ENCODE peak calls at places on chromosomes 4 and X, in ten cellular contexts. W, B, Q, S, O, J, E, P, X and L are unnamed samples.

GRCh38 chr4:675980-676870 is 1.9 kb downstream of the MYL5 start:
- DNase-seq in B (no peak), J (no peak), S (no peak), P (no peak), E (no peak), X (no peak), O (no peak), Q (no peak), W (no peak), L (peak; percentile 35)

GRCh38 chrX:41275661-41276609 is 58.0 kb upstream of the DDX3X start:
- DNase-seq in Q (peak; percentile 92), B (peak; percentile 38), P (peak; percentile 47), O (peak; percentile 56), W (peak; percentile 68), J (peak; percentile 66), X (peak; percentile 32), E (no peak), S (no peak), L (peak; percentile 52)

GRCh38 chr4:164956766-164957643 is 20.5 kb downstream of the TRIM61 start:
- DNase-seq in P (peak; percentile 82), Q (peak; percentile 72), W (peak; percentile 83), E (peak; percentile 57), S (peak; percentile 45), J (peak; percentile 71), B (peak; percentile 54), O (peak; percentile 31), X (peak; percentile 82), L (peak; percentile 83)

GRCh38 chr4:187103351-187103750 is 379.7 kb upstream of the FAT1 start:
- DNase-seq in P (no peak), S (no peak), Q (no peak), W (no peak), X (no peak), O (no peak), B (no peak), J (no peak), E (peak; percentile 1), L (peak; percentile 18)

GRCh38 chr4:134773497-134774000 is 572.0 kb upstream of the PABPC4L start:
- DNase-seq in S (no peak), J (no peak), B (no peak), O (no peak), X (no peak), P (no peak), Q (no peak), E (no peak), W (no peak), L (peak; percentile 39)

GRCh38 chrX:153592966-153593688 is 5.8 kb downstream of the CCNQ start:
- DNase-seq in J (no peak), B (no peak), Q (no peak), X (no peak), S (no peak), W (no peak), P (no peak), O (no peak), E (no peak), L (peak; percentile 23)

GRCh38 chr4:41394362-41394960 is 137.7 kb downstream of the UCHL1 start:
- DNase-seq in O (no peak), Q (no peak), S (no peak), B (no peak), W (peak; percentile 16), J (no peak), X (no peak), P (no peak), E (peak; percentile 41), L (no peak)

GRCh38 chr4:61739899-61740298 is 539.8 kb downstream of the ADGRL3 start:
- DNase-seq in X (no peak), S (no peak), J (no peak), P (no peak), B (no peak), Q (no peak), E (no peak), O (no peak), W (no peak), L (no peak)

GRCh38 chr4:123505457-123506310 is 109.1 kb downstream of the SPRY1 start:
- DNase-seq in X (peak; percentile 48), J (peak; percentile 82), O (peak; percentile 43), B (peak; percentile 32), Q (peak; percentile 88), S (no peak), W (peak; percentile 60), E (peak; percentile 81), P (peak; percentile 23), L (peak; percentile 50)

GRCh38 chr4:148782284-148782683 is 340.1 kb upstream of the NR3C2 start:
- DNase-seq in X (no peak), O (no peak), E (no peak), P (no peak), B (no peak), J (peak; percentile 13), S (no peak), Q (peak; percentile 25), W (no peak), L (no peak)

GRCh38 chr4:181690498-181690897 is 552.7 kb upstream of the TENM3 start:
- DNase-seq in X (no peak), E (no peak), J (no peak), Q (no peak), P (no peak), S (no peak), W (no peak), B (no peak), O (no peak), L (no peak)